ENCODE peak calls at places on chromosome 22, in seven cellular contexts. Z is right atrium auricular region, S is brain microvascular endothelial cell, H is body of pancreas, K is astrocyte, C is kidney, A is uterus. Q is an unnamed sample.

GRCh38 chr22:35441489-35442100 is 41.7 kb downstream of the MCM5 start:
- DNase-seq in A (no peak), Z (no peak), C (no peak), H (no peak), S (no peak), K (no peak), Q (no peak)

GRCh38 chr22:46425011-46425410 is 89.5 kb downstream of the TRMU start:
- DNase-seq in C (no peak), K (peak; percentile 99), H (no peak), Z (no peak), S (peak; percentile 45), A (no peak), Q (no peak)

GRCh38 chr22:49966716-49967332 is 6.3 kb downstream of the PIM3 start:
- DNase-seq in K (no peak), H (peak; percentile 38), Z (peak; percentile 80), A (peak; percentile 60), C (peak; percentile 89), S (no peak), Q (no peak)

GRCh38 chr22:45302047-45302446 is 7.7 kb upstream of the FAM118A start:
- DNase-seq in S (peak; percentile 67), K (peak; percentile 72), A (no peak), Z (no peak), H (no peak), C (no peak), Q (no peak)

GRCh38 chr22:41801147-41801819 is 804 bp downstream of the CCDC134 start:
- DNase-seq in Z (no peak), S (no peak), H (no peak), K (no peak), A (no peak), C (peak; percentile 0), Q (no peak)

GRCh38 chr22:27991586-27992293 is 72.7 kb upstream of the PITPNB start:
- DNase-seq in Z (no peak), C (no peak), S (no peak), A (peak; percentile 9), H (no peak), K (no peak), Q (no peak)

GRCh38 chr22:46730568-46731245 is 7.3 kb downstream of the CERK start:
- DNase-seq in H (no peak), K (no peak), A (no peak), C (no peak), Z (no peak), S (no peak), Q (no peak)

GRCh38 chr22:36258750-36259619 is 6.1 kb downstream of the APOL1 start:
- DNase-seq in K (no peak), S (no peak), A (peak; percentile 73), C (peak; percentile 79), H (no peak), Z (no peak), Q (no peak)

GRCh38 chr22:49632199-49633009 is 195.3 kb downstream of the BRD1 start:
- DNase-seq in Z (no peak), C (peak; percentile 83), S (peak; percentile 33), K (peak; percentile 18), A (no peak), H (peak; percentile 58), Q (peak; percentile 58)

GRCh38 chr22:36220457-36220921 is 18.8 kb downstream of the APOL2 start:
- DNase-seq in K (peak; percentile 52), H (no peak), C (no peak), A (peak; percentile 63), S (peak; percentile 51), Z (peak; percentile 73), Q (no peak)

GRCh38 chr22:48536691-48537591 is 1290.7 kb downstream of the BRD1 start:
- DNase-seq in A (no peak), H (peak; percentile 52), C (peak; percentile 87), Z (no peak), S (no peak), K (peak; percentile 12), Q (no peak)

GRCh38 chr22:27381960-27382742 is 419.4 kb downstream of the MN1 start:
- DNase-seq in Z (peak; percentile 28), A (no peak), C (no peak), S (no peak), K (no peak), H (no peak), Q (no peak)

GRCh38 chr22:49052023-49052538 is 775.6 kb downstream of the BRD1 start:
- DNase-seq in C (peak; percentile 83), Z (no peak), A (no peak), K (peak; percentile 2), H (peak; percentile 26), S (no peak), Q (no peak)

GRCh38 chr22:20034143-20034542 is 13.2 kb downstream of the TANGO2 start:
- DNase-seq in C (no peak), K (no peak), A (no peak), H (no peak), S (no peak), Z (no peak), Q (no peak)

GRCh38 chr22:46618104-46618647 is 2.0 kb upstream of the GRAMD4 start:
- DNase-seq in H (no peak), Z (no peak), S (no peak), C (no peak), K (no peak), A (no peak), Q (no peak)

GRCh38 chr22:50688448-50688847 is 15.8 kb downstream of the SHANK3 start:
- DNase-seq in S (no peak), H (no peak), A (no peak), K (no peak), C (no peak), Z (no peak), Q (no peak)

GRCh38 chr22:50171319-50171964 is 911 bp downstream of the PANX2 start:
- DNase-seq in S (no peak), K (no peak), H (no peak), C (peak; percentile 79), A (no peak), Z (no peak), Q (no peak)

GRCh38 chr22:46466255-46466676 is 71.2 kb downstream of the CELSR1 start:
- DNase-seq in S (no peak), Z (no peak), C (peak; percentile 73), A (no peak), H (no peak), K (no peak), Q (no peak)

GRCh38 chr22:28002181-28002700 is 83.2 kb upstream of the PITPNB start:
- DNase-seq in Z (no peak), A (no peak), C (peak; percentile 39), K (no peak), H (no peak), S (no peak), Q (no peak)

GRCh38 chr22:19271273-19271855 is 20.2 kb downstream of the CLTCL1 start:
- DNase-seq in S (no peak), H (no peak), K (no peak), Z (no peak), A (no peak), C (no peak), Q (no peak)

GRCh38 chr22:46619830-46620501 is at the start of gene GRAMD4:
- DNase-seq in S (no peak), C (no peak), A (no peak), H (no peak), K (peak; percentile 19), Z (no peak), Q (no peak)

GRCh38 chr22:44709881-44710400 is 7.9 kb downstream of the PRR5 start:
- DNase-seq in A (no peak), H (no peak), S (no peak), K (no peak), C (no peak), Z (no peak), Q (no peak)

GRCh38 chr22:44975444-44976262 is 34.2 kb downstream of the PHF21B start:
- DNase-seq in C (peak; percentile 92), A (peak; percentile 65), Z (no peak), H (peak; percentile 66), S (peak; percentile 59), K (peak; percentile 56), Q (peak; percentile 79)

GRCh38 chr22:20176421-20177060 is 25.7 kb upstream of the CCDC188 start:
- DNase-seq in C (no peak), K (no peak), Z (no peak), S (no peak), H (no peak), A (no peak), Q (no peak)

GRCh38 chr22:48357196-48357595 is 1470.5 kb downstream of the BRD1 start:
- DNase-seq in C (no peak), K (no peak), H (no peak), A (no peak), Z (no peak), S (no peak), Q (no peak)

GRCh38 chr22:31228425-31228824 is 16.3 kb downstream of the LIMK2 start:
- DNase-seq in H (no peak), S (no peak), C (no peak), K (no peak), Z (no peak), A (no peak), Q (no peak)
- TF ChIP-seq CTCF in H (no peak), S (no peak), C (no peak), K (no peak), Z (no peak), A (no peak), Q (no peak)

DNA sequence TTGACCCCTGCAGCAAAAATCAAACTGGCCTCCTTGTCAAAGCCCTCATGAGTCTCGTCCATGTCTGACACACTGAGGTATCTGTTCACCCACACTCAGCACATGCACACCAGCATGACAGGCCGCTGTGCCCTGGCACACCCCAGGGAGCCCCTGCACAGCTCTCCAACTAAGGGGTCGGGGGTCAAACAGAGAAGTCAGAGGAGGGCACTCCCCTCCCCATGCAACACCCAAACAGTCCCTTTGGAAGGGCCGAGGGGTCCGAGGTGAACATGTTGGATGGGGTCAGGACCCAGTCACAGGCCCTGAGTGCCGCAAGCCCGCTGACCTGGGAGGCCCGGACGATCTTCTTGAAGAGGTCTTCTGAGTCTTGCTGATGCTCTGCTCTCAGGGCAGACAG is 14.6 kb downstream of the SUN2 start:
- DNase-seq in A (no peak), K (no peak), Z (no peak), H (no peak), S (no peak), C (no peak), Q (no peak)
- H3K27ac ChIP-seq in A (no peak overlapping the region), K (no peak overlapping the region), Z (no peak overlapping the region), H (no peak overlapping the region), S (no peak overlapping the region), C (no peak overlapping the region), Q (no peak overlapping the region)

GRCh38 chr22:38153821-38154562 is 27.6 kb downstream of the PLA2G6 start:
- DNase-seq in Z (no peak), C (peak; percentile 42), K (no peak), S (no peak), A (no peak), H (no peak), Q (no peak)
- TF ChIP-seq CTCF in Z (no peak), C (no peak), K (peak; percentile 7), S (peak; percentile 21), A (no peak), H (no peak), Q (no peak)

DNA sequence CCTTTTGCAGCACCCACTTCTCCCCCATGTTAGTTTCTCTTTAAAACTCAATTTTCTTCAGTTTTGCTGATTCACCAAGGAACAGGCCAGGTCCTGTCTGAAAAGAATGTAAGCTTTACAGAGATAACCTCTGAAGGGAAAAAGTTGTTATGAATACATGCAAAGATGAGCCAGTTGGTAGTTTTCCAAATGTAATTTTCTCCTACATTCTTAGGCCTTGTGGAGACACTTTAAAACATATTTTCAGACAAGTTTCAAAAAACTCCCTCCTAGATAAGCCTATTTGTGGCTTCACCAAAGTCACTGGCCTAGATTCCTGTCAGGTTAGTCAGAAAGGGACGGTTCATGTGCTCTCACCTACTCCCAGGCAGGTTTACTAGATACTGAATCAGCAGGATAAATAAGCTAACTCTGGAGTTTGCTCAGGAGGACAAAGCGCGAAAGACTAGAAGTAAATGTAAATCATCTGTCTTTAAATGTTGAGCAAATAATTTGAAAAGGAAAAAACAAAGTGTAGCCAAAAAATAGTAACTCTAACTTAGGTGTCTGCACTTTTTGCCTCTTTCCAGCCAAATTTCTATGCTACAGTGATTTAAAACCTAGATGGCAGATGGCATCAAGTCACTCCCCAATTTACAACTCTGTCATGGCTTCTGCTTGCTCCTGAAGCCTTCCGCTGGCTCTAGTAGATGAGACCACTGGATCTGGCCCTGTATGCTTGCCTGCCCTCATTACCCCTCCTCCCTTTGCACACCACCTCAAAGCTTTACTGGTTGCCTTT is 4.9 kb upstream of the ATP6V1E1 start:
- DNase-seq in Z (no peak), C (no peak), H (no peak), S (peak; percentile 54), K (peak; percentile 92), A (no peak), Q (peak; percentile 75)
- H3K27ac ChIP-seq in Z (no peak overlapping the region), C (peak overlapping the region; percentile 73), H (no peak overlapping the region), S (peak overlapping the region; percentile 64), K (peak overlapping the region; percentile 55), A (peak overlapping the region; percentile 73), Q (peak overlapping the region; percentile 99)